ENCODE peak calls at places on chromosomes 13 and 19, in seven cellular contexts. Y, J, I, L, U, S and M are unnamed samples.
A peak's percentile ranks its signal among the peaks of the same experiment; 100 is the strongest.

GRCh38 chr13:111467111-111467890 is 146.9 kb downstream of the TEX29 start:
- DNase-seq in Y (no peak), L (no peak), J (no peak), U (no peak), S (no peak), I (no peak), M (no peak)

GRCh38 chr19:30158067-30158892 is 213.9 kb upstream of the ZNF536 start:
- DNase-seq in S (no peak), L (no peak), Y (no peak), J (no peak), I (no peak), U (no peak), M (no peak)

GRCh38 chr13:109750376-109750775 is 36.0 kb downstream of the IRS2 start:
- DNase-seq in J (no peak), I (no peak), S (no peak), Y (no peak), L (no peak), U (no peak), M (no peak)

GRCh38 chr13:77053192-77053591 is 26.2 kb upstream of the FBXL3 start:
- DNase-seq in U (no peak), L (no peak), J (no peak), S (no peak), I (no peak), Y (no peak), M (no peak)

GRCh38 chr19:5953680-5954213 is 24.2 kb downstream of the RANBP3 start:
- DNase-seq in U (no peak), S (no peak), L (no peak), Y (no peak), J (no peak), I (no peak), M (no peak)

GRCh38 chr19:35534803-35535480 is 1.7 kb downstream of the GAPDHS start:
- DNase-seq in Y (no peak), S (no peak), J (no peak), I (no peak), L (no peak), U (no peak), M (no peak)

GRCh38 chr13:90261343-90261742 is 1086.1 kb upstream of the MIR17HG start:
- DNase-seq in U (no peak), S (no peak), L (no peak), I (no peak), Y (no peak), J (no peak), M (no peak)

GRCh38 chr13:33345842-33346241 is 60.3 kb upstream of the STARD13 start:
- DNase-seq in J (no peak), S (no peak), L (no peak), Y (no peak), U (no peak), I (no peak), M (no peak)

GRCh38 chr13:36345438-36346221 is 564 bp downstream of the SPART start:
- DNase-seq in I (peak; percentile 58), U (no peak), Y (peak; percentile 38), L (peak; percentile 93), S (peak; percentile 2), J (peak; percentile 35), M (peak; percentile 75)

GRCh38 chr19:55590621-55591020 is 8.7 kb downstream of the FIZ1 start:
- DNase-seq in L (no peak), S (no peak), I (no peak), U (peak; percentile 6), J (no peak), Y (no peak), M (no peak)

GRCh38 chr19:15995536-15995935 is 46.7 kb downstream of the OR10H4 start:
- DNase-seq in Y (no peak), J (no peak), S (no peak), L (no peak), U (no peak), I (no peak), M (peak; percentile 43)

GRCh38 chr19:33804021-33804799 is 7.5 kb downstream of the KCTD15 start:
- DNase-seq in L (peak; percentile 84), U (no peak), Y (no peak), J (no peak), I (no peak), S (no peak), M (no peak)

GRCh38 chr13:26017932-26018690 is 33.7 kb downstream of the SHISA2 start:
- DNase-seq in U (no peak), L (peak; percentile 54), I (no peak), S (no peak), J (no peak), Y (no peak), M (no peak)

GRCh38 chr13:46647514-46648065 is 94.6 kb downstream of the LRCH1 start:
- DNase-seq in I (no peak), J (no peak), L (no peak), Y (no peak), S (no peak), U (no peak), M (no peak)

GRCh38 chr19:46426506-46427162 is 2.1 kb downstream of the PNMA8C start:
- DNase-seq in I (no peak), U (peak; percentile 76), J (no peak), L (peak; percentile 88), Y (no peak), S (no peak), M (peak; percentile 86)

GRCh38 chr13:23619073-23619855 is 49.1 kb downstream of the TNFRSF19 start:
- DNase-seq in U (no peak), L (no peak), S (no peak), Y (no peak), I (no peak), J (no peak), M (no peak)

GRCh38 chr13:73325351-73326214 is 266.8 kb downstream of the KLF5 start:
- DNase-seq in J (no peak), Y (no peak), U (no peak), S (no peak), L (no peak), I (no peak), M (no peak)

GRCh38 chr13:35732565-35732964 is 256.1 kb upstream of the MAB21L1 start:
- DNase-seq in S (no peak), I (no peak), Y (no peak), U (no peak), L (no peak), J (no peak), M (no peak)

GRCh38 chr19:14410775-14411134 is 8.4 kb downstream of the DDX39A start:
- DNase-seq in I (no peak), L (no peak), U (no peak), J (no peak), S (no peak), Y (no peak), M (no peak)

GRCh38 chr13:83352391-83352790 is 529.9 kb downstream of the SLITRK1 start:
- DNase-seq in L (no peak), U (no peak), S (no peak), I (no peak), J (no peak), Y (no peak), M (no peak)